ENCODE peak calls at places on chromosomes 1 and 21, in four cellular contexts. V, I, N and K are unnamed samples.

GRCh38 chr21:41620982-41621381 is 113.0 kb upstream of the TMPRSS2 start:
- DNase-seq in V (peak; percentile 55), I (no peak), N (no peak), K (no peak)

GRCh38 chr21:31098576-31099005 is 60.3 kb upstream of the KRTAP19-8 start:
- DNase-seq in V (peak; percentile 69), I (peak; percentile 58), N (peak; percentile 62), K (peak; percentile 33)

GRCh38 chr1:158112994-158113758 is 67.5 kb upstream of the CD1D start:
- DNase-seq in V (peak; percentile 23), I (peak; percentile 63), N (no peak), K (peak; percentile 87)

GRCh38 chr1:49333946-49334345 is 557.3 kb upstream of the BEND5 start:
- DNase-seq in V (no peak), I (no peak), N (no peak), K (no peak)

GRCh38 chr1:166952002-166952746 is 23.2 kb downstream of the ILDR2 start:
- DNase-seq in V (peak; percentile 52), I (no peak), N (peak; percentile 44), K (no peak)

GRCh38 chr1:33130297-33130696 is 49.3 kb downstream of the AZIN2 start:
- DNase-seq in V (peak; percentile 45), I (no peak), N (no peak), K (no peak)

GRCh38 chr21:41664881-41665765 is 101.7 kb downstream of the RIPK4 start:
- DNase-seq in V (peak; percentile 90), I (no peak), N (no peak), K (no peak)

GRCh38 chr1:111275079-111275478 is 15.6 kb upstream of the CHIA start:
- DNase-seq in V (peak; percentile 71), I (no peak), N (peak; percentile 52), K (no peak)

GRCh38 chr1:106515375-106515774 is 541.1 kb upstream of the PRMT6 start:
- DNase-seq in V (no peak), I (no peak), N (no peak), K (no peak)

GRCh38 chr1:209183195-209183594 is 400.3 kb upstream of the CAMK1G start:
- DNase-seq in V (no peak), I (no peak), N (no peak), K (no peak)